ENCODE peak calls at places on chromosome 17, in six cellular contexts. One of them, this sample, is unnamed.

GRCh38 chr17:2712300-2713043 is 908 bp upstream of the CLUH start:
- DNase-seq in activated CD8-positive, alpha-beta T cell treated with anti-CD3 and anti-CD28 coated beads for 36 hours: no peak
- DNase-seq in choroid plexus epithelial cell: no peak
- DNase-seq in MM.1S: no peak
- DNase-seq in nephron progenitor cell: no peak
- DNase-seq in GM12878: no peak
- DNase-seq in this sample: no peak

GRCh38 chr17:80034977-80035686 is 540 bp downstream of the TBC1D16 start:
- DNase-seq in activated CD8-positive, alpha-beta T cell treated with anti-CD3 and anti-CD28 coated beads for 36 hours: peak; percentile 66
- DNase-seq in MM.1S: no peak
- DNase-seq in choroid plexus epithelial cell: peak; percentile 55
- DNase-seq in nephron progenitor cell: peak; percentile 49
- DNase-seq in GM12878: no peak
- DNase-seq in this sample: peak; percentile 27

GRCh38 chr17:62680541-62681052 is 53.1 kb downstream of the MRC2 start:
- DNase-seq in choroid plexus epithelial cell: no peak
- DNase-seq in MM.1S: no peak
- DNase-seq in activated CD8-positive, alpha-beta T cell treated with anti-CD3 and anti-CD28 coated beads for 36 hours: no peak
- DNase-seq in GM12878: no peak
- DNase-seq in nephron progenitor cell: no peak
- DNase-seq in this sample: no peak

GRCh38 chr17:83198366-83199341 is 119.2 kb downstream of the METRNL start:
- DNase-seq in MM.1S: peak; percentile 53
- DNase-seq in nephron progenitor cell: no peak
- DNase-seq in choroid plexus epithelial cell: no peak
- DNase-seq in GM12878: no peak
- DNase-seq in activated CD8-positive, alpha-beta T cell treated with anti-CD3 and anti-CD28 coated beads for 36 hours: peak; percentile 47
- DNase-seq in this sample: no peak

GRCh38 chr17:76598004-76598439 is 12.4 kb upstream of the ST6GALNAC2 start:
- DNase-seq in GM12878: no peak
- DNase-seq in activated CD8-positive, alpha-beta T cell treated with anti-CD3 and anti-CD28 coated beads for 36 hours: no peak
- DNase-seq in nephron progenitor cell: no peak
- DNase-seq in choroid plexus epithelial cell: no peak
- DNase-seq in MM.1S: no peak
- DNase-seq in this sample: no peak

GRCh38 chr17:74757502-74757901 is 9.1 kb downstream of the NHERF1 start:
- DNase-seq in GM12878: no peak
- DNase-seq in activated CD8-positive, alpha-beta T cell treated with anti-CD3 and anti-CD28 coated beads for 36 hours: no peak
- DNase-seq in nephron progenitor cell: no peak
- DNase-seq in choroid plexus epithelial cell: no peak
- DNase-seq in MM.1S: no peak
- DNase-seq in this sample: peak; percentile 78

GRCh38 chr17:34615326-34615725 is 35.9 kb downstream of the TMEM132E start:
- DNase-seq in MM.1S: no peak
- DNase-seq in nephron progenitor cell: no peak
- DNase-seq in activated CD8-positive, alpha-beta T cell treated with anti-CD3 and anti-CD28 coated beads for 36 hours: no peak
- DNase-seq in choroid plexus epithelial cell: no peak
- DNase-seq in GM12878: no peak
- DNase-seq in this sample: no peak

GRCh38 chr17:35345926-35346771 is 27.3 kb downstream of the SLFN11 start:
- DNase-seq in nephron progenitor cell: peak; percentile 18
- DNase-seq in GM12878: no peak
- DNase-seq in activated CD8-positive, alpha-beta T cell treated with anti-CD3 and anti-CD28 coated beads for 36 hours: peak; percentile 36
- DNase-seq in MM.1S: no peak
- DNase-seq in choroid plexus epithelial cell: peak; percentile 38
- DNase-seq in this sample: no peak

GRCh38 chr17:81033535-81034167 is 1.3 kb upstream of the BAIAP2 start:
- DNase-seq in choroid plexus epithelial cell: no peak
- DNase-seq in activated CD8-positive, alpha-beta T cell treated with anti-CD3 and anti-CD28 coated beads for 36 hours: no peak
- DNase-seq in MM.1S: no peak
- DNase-seq in nephron progenitor cell: no peak
- DNase-seq in GM12878: no peak
- DNase-seq in this sample: no peak

GRCh38 chr17:13086142-13086769 is 68.4 kb upstream of the ELAC2 start:
- DNase-seq in activated CD8-positive, alpha-beta T cell treated with anti-CD3 and anti-CD28 coated beads for 36 hours: no peak
- DNase-seq in choroid plexus epithelial cell: no peak
- DNase-seq in MM.1S: no peak
- DNase-seq in nephron progenitor cell: no peak
- DNase-seq in GM12878: no peak
- DNase-seq in this sample: no peak

GRCh38 chr17:57624390-57624789 is 120.7 kb downstream of the CCDC182 start:
- DNase-seq in MM.1S: no peak
- DNase-seq in choroid plexus epithelial cell: no peak
- DNase-seq in nephron progenitor cell: no peak
- DNase-seq in activated CD8-positive, alpha-beta T cell treated with anti-CD3 and anti-CD28 coated beads for 36 hours: no peak
- DNase-seq in GM12878: no peak
- DNase-seq in this sample: no peak

GRCh38 chr17:42289863-42290165 is 1.5 kb downstream of the STAT5A start:
- DNase-seq in MM.1S: no peak
- DNase-seq in choroid plexus epithelial cell: no peak
- DNase-seq in nephron progenitor cell: no peak
- DNase-seq in activated CD8-positive, alpha-beta T cell treated with anti-CD3 and anti-CD28 coated beads for 36 hours: peak; percentile 82
- DNase-seq in GM12878: no peak
- DNase-seq in this sample: no peak

GRCh38 chr17:82229686-82230626 is 1.1 kb downstream of the SLC16A3 start:
- DNase-seq in GM12878: no peak
- DNase-seq in nephron progenitor cell: peak; percentile 35
- DNase-seq in choroid plexus epithelial cell: no peak
- DNase-seq in MM.1S: no peak
- DNase-seq in activated CD8-positive, alpha-beta T cell treated with anti-CD3 and anti-CD28 coated beads for 36 hours: no peak
- DNase-seq in this sample: no peak

GRCh38 chr17:74827800-74828199 is 31.9 kb downstream of the GRIN2C start:
- DNase-seq in MM.1S: no peak
- DNase-seq in nephron progenitor cell: no peak
- DNase-seq in activated CD8-positive, alpha-beta T cell treated with anti-CD3 and anti-CD28 coated beads for 36 hours: no peak
- DNase-seq in GM12878: no peak
- DNase-seq in choroid plexus epithelial cell: no peak
- DNase-seq in this sample: no peak

GRCh38 chr17:35588196-35588920 is 1.2 kb downstream of the AP2B1 start:
- DNase-seq in MM.1S: no peak
- DNase-seq in GM12878: no peak
- DNase-seq in activated CD8-positive, alpha-beta T cell treated with anti-CD3 and anti-CD28 coated beads for 36 hours: peak; percentile 24
- DNase-seq in choroid plexus epithelial cell: peak; percentile 85
- DNase-seq in nephron progenitor cell: no peak
- DNase-seq in this sample: peak; percentile 89

GRCh38 chr17:38724337-38724988 is 5.7 kb upstream of the CISD3 start:
- DNase-seq in activated CD8-positive, alpha-beta T cell treated with anti-CD3 and anti-CD28 coated beads for 36 hours: no peak
- DNase-seq in choroid plexus epithelial cell: no peak
- DNase-seq in nephron progenitor cell: no peak
- DNase-seq in MM.1S: no peak
- DNase-seq in GM12878: no peak
- DNase-seq in this sample: no peak

GRCh38 chr17:35612924-35613521 is 25.9 kb downstream of the AP2B1 start:
- DNase-seq in nephron progenitor cell: peak; percentile 41
- DNase-seq in MM.1S: peak; percentile 54
- DNase-seq in activated CD8-positive, alpha-beta T cell treated with anti-CD3 and anti-CD28 coated beads for 36 hours: peak; percentile 70
- DNase-seq in GM12878: no peak
- DNase-seq in choroid plexus epithelial cell: peak; percentile 83
- DNase-seq in this sample: peak; percentile 36

GRCh38 chr17:19331134-19331533 is 31.4 kb downstream of the B9D1 start:
- DNase-seq in activated CD8-positive, alpha-beta T cell treated with anti-CD3 and anti-CD28 coated beads for 36 hours: no peak
- DNase-seq in choroid plexus epithelial cell: peak; percentile 91
- DNase-seq in nephron progenitor cell: no peak
- DNase-seq in GM12878: no peak
- DNase-seq in MM.1S: no peak
- DNase-seq in this sample: no peak

GRCh38 chr17:76791053-76791980 is 53.4 kb downstream of the MFSD11 start:
- DNase-seq in GM12878: peak; percentile 33
- DNase-seq in activated CD8-positive, alpha-beta T cell treated with anti-CD3 and anti-CD28 coated beads for 36 hours: peak; percentile 68
- DNase-seq in nephron progenitor cell: no peak
- DNase-seq in MM.1S: peak; percentile 77
- DNase-seq in choroid plexus epithelial cell: peak; percentile 70
- DNase-seq in this sample: peak; percentile 59

GRCh38 chr17:65730711-65731169 is 169.3 kb upstream of the AXIN2 start:
- DNase-seq in MM.1S: no peak
- DNase-seq in nephron progenitor cell: no peak
- DNase-seq in GM12878: no peak
- DNase-seq in activated CD8-positive, alpha-beta T cell treated with anti-CD3 and anti-CD28 coated beads for 36 hours: no peak
- DNase-seq in choroid plexus epithelial cell: peak; percentile 92
- DNase-seq in this sample: no peak

GRCh38 chr17:49434821-49435581 is 20.3 kb upstream of the PHB1 start:
- DNase-seq in GM12878: no peak
- DNase-seq in MM.1S: peak; percentile 22
- DNase-seq in activated CD8-positive, alpha-beta T cell treated with anti-CD3 and anti-CD28 coated beads for 36 hours: peak; percentile 64
- DNase-seq in nephron progenitor cell: peak; percentile 65
- DNase-seq in choroid plexus epithelial cell: peak; percentile 60
- DNase-seq in this sample: peak; percentile 70
- TF ChIP-seq CTCF in GM12878: peak; percentile 80
- TF ChIP-seq CTCF in MM.1S: peak; percentile 46
- TF ChIP-seq CTCF in activated CD8-positive, alpha-beta T cell treated with anti-CD3 and anti-CD28 coated beads for 36 hours: peak; percentile 95
- TF ChIP-seq CTCF in nephron progenitor cell: peak; percentile 78
- TF ChIP-seq CTCF in choroid plexus epithelial cell: peak; percentile 85
- TF ChIP-seq CTCF in this sample: peak; percentile 93

GRCh38 chr17:64505320-64506200 is 529 bp downstream of the DDX5 start:
- DNase-seq in nephron progenitor cell: peak; percentile 79
- DNase-seq in choroid plexus epithelial cell: peak; percentile 94
- DNase-seq in activated CD8-positive, alpha-beta T cell treated with anti-CD3 and anti-CD28 coated beads for 36 hours: peak; percentile 90
- DNase-seq in GM12878: no peak
- DNase-seq in MM.1S: peak; percentile 83
- DNase-seq in this sample: peak; percentile 87
- TF ChIP-seq CTCF in nephron progenitor cell: no peak
- TF ChIP-seq CTCF in choroid plexus epithelial cell: no peak
- TF ChIP-seq CTCF in activated CD8-positive, alpha-beta T cell treated with anti-CD3 and anti-CD28 coated beads for 36 hours: no peak
- TF ChIP-seq CTCF in GM12878: no peak
- TF ChIP-seq CTCF in MM.1S: no peak
- TF ChIP-seq CTCF in this sample: no peak

GRCh38 chr17:3879591-3880417 is 13.0 kb downstream of the CAMKK1 start:
- DNase-seq in choroid plexus epithelial cell: no peak
- DNase-seq in MM.1S: no peak
- DNase-seq in activated CD8-positive, alpha-beta T cell treated with anti-CD3 and anti-CD28 coated beads for 36 hours: no peak
- DNase-seq in GM12878: no peak
- DNase-seq in nephron progenitor cell: no peak
- DNase-seq in this sample: no peak

GRCh38 chr17:3880983-3881382 is 11.9 kb downstream of the CAMKK1 start:
- DNase-seq in GM12878: no peak
- DNase-seq in choroid plexus epithelial cell: no peak
- DNase-seq in nephron progenitor cell: no peak
- DNase-seq in MM.1S: no peak
- DNase-seq in activated CD8-positive, alpha-beta T cell treated with anti-CD3 and anti-CD28 coated beads for 36 hours: no peak
- DNase-seq in this sample: no peak

GRCh38 chr17:3877220-3877619 is 15.6 kb downstream of the CAMKK1 start:
- DNase-seq in GM12878: no peak
- DNase-seq in nephron progenitor cell: no peak
- DNase-seq in choroid plexus epithelial cell: no peak
- DNase-seq in activated CD8-positive, alpha-beta T cell treated with anti-CD3 and anti-CD28 coated beads for 36 hours: no peak
- DNase-seq in MM.1S: no peak
- DNase-seq in this sample: no peak

GRCh38 chr17:3882276-3882675 is 10.6 kb downstream of the CAMKK1 start:
- DNase-seq in activated CD8-positive, alpha-beta T cell treated with anti-CD3 and anti-CD28 coated beads for 36 hours: no peak
- DNase-seq in GM12878: no peak
- DNase-seq in nephron progenitor cell: no peak
- DNase-seq in choroid plexus epithelial cell: no peak
- DNase-seq in MM.1S: no peak
- DNase-seq in this sample: no peak

GRCh38 chr17:3879181-3879580 is 13.7 kb downstream of the CAMKK1 start:
- DNase-seq in MM.1S: no peak
- DNase-seq in activated CD8-positive, alpha-beta T cell treated with anti-CD3 and anti-CD28 coated beads for 36 hours: no peak
- DNase-seq in GM12878: no peak
- DNase-seq in choroid plexus epithelial cell: peak; percentile 68
- DNase-seq in nephron progenitor cell: peak; percentile 37
- DNase-seq in this sample: no peak
- TF ChIP-seq CTCF in MM.1S: no peak
- TF ChIP-seq CTCF in activated CD8-positive, alpha-beta T cell treated with anti-CD3 and anti-CD28 coated beads for 36 hours: no peak
- TF ChIP-seq CTCF in GM12878: no peak
- TF ChIP-seq CTCF in choroid plexus epithelial cell: peak; percentile 33
- TF ChIP-seq CTCF in nephron progenitor cell: no peak
- TF ChIP-seq CTCF in this sample: no peak

DNA sequence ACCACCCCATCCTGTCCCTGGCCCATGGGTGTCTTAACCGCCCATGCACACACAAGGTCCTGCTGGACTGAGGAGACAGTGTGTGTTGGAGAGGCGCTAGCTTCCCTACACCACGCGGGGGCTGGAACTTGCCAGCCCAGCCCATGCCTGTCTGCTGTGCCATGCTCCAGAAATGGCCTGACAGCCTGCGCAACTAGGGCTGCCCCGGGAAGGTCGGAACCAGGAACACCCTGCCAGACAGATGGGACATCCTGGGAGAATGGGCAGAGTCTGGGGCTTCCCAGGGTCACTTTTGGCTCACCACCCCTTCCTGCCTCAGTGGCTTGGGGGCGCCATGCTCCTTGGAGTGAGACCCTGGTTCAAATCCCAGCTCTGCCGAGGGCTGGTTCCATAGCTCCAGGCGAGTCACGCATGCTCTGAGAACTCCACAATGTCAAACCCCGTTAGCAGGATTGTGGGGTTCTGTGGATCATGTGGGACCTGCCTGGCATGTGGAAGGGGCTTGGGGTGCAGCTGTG is 36.2 kb downstream of the SREBF1 start:
- DNase-seq in GM12878: no peak
- DNase-seq in MM.1S: no peak
- DNase-seq in choroid plexus epithelial cell: no peak
- DNase-seq in activated CD8-positive, alpha-beta T cell treated with anti-CD3 and anti-CD28 coated beads for 36 hours: no peak
- DNase-seq in nephron progenitor cell: no peak
- DNase-seq in this sample: no peak
- TF ChIP-seq CTCF in GM12878: no peak
- TF ChIP-seq CTCF in MM.1S: no peak
- TF ChIP-seq CTCF in choroid plexus epithelial cell: no peak
- TF ChIP-seq CTCF in activated CD8-positive, alpha-beta T cell treated with anti-CD3 and anti-CD28 coated beads for 36 hours: no peak
- TF ChIP-seq CTCF in nephron progenitor cell: no peak
- TF ChIP-seq CTCF in this sample: no peak